ENCODE peak calls at places on chromosome 17, in ten cellular contexts. One of them, this sample, is unnamed. For H3K4me1, the result is how much of the 10 kb centered on the place peaks cover.

GRCh38 chr17:67779098-67779672 is 46.1 kb upstream of the BPTF start:
- DNase-seq in BE2C: peak
- DNase-seq in prostate gland: peak
- DNase-seq in heart right ventricle: peak
- DNase-seq in kidney: no peak
- DNase-seq in neural progenitor cell: peak
- DNase-seq in H1: peak
- DNase-seq in IMR-90: peak
- DNase-seq in mucosa of descending colon: peak
- DNase-seq in lung: peak
- DNase-seq in this sample: no peak

GRCh38 chr17:74566132-74566753 is 1.1 kb downstream of the CD300H start:
- DNase-seq in prostate gland: no peak
- DNase-seq in heart right ventricle: no peak
- DNase-seq in H1: peak
- DNase-seq in kidney: peak
- DNase-seq in lung: no peak
- DNase-seq in neural progenitor cell: peak
- DNase-seq in IMR-90: no peak
- DNase-seq in BE2C: peak
- DNase-seq in mucosa of descending colon: no peak
- DNase-seq in this sample: no peak

GRCh38 chr17:59361916-59362810 is 30.7 kb downstream of the YPEL2 start:
- DNase-seq in kidney: no peak
- DNase-seq in heart right ventricle: no peak
- DNase-seq in IMR-90: peak
- DNase-seq in prostate gland: no peak
- DNase-seq in mucosa of descending colon: no peak
- DNase-seq in neural progenitor cell: no peak
- DNase-seq in H1: no peak
- DNase-seq in BE2C: no peak
- DNase-seq in lung: no peak
- DNase-seq in this sample: no peak

GRCh38 chr17:70519300-70519699 is 350.0 kb downstream of the KCNJ2 start:
- DNase-seq in lung: no peak
- DNase-seq in kidney: no peak
- DNase-seq in heart right ventricle: no peak
- DNase-seq in IMR-90: no peak
- DNase-seq in H1: no peak
- DNase-seq in prostate gland: no peak
- DNase-seq in neural progenitor cell: no peak
- DNase-seq in BE2C: no peak
- DNase-seq in mucosa of descending colon: no peak
- DNase-seq in this sample: no peak

GRCh38 chr17:56656961-56657360 is 63.5 kb downstream of the NOG start:
- DNase-seq in mucosa of descending colon: no peak
- DNase-seq in BE2C: no peak
- DNase-seq in neural progenitor cell: no peak
- DNase-seq in prostate gland: no peak
- DNase-seq in H1: no peak
- DNase-seq in lung: no peak
- DNase-seq in IMR-90: no peak
- DNase-seq in kidney: no peak
- DNase-seq in heart right ventricle: no peak
- DNase-seq in this sample: no peak

GRCh38 chr17:66542183-66542966 is 240.0 kb downstream of the PRKCA start:
- DNase-seq in neural progenitor cell: no peak
- DNase-seq in IMR-90: peak
- DNase-seq in heart right ventricle: no peak
- DNase-seq in mucosa of descending colon: no peak
- DNase-seq in lung: no peak
- DNase-seq in prostate gland: no peak
- DNase-seq in H1: no peak
- DNase-seq in kidney: no peak
- DNase-seq in BE2C: no peak
- DNase-seq in this sample: no peak

GRCh38 chr17:32875904-32876413 is 965 bp downstream of the MYO1D start:
- DNase-seq in kidney: no peak
- DNase-seq in neural progenitor cell: no peak
- DNase-seq in prostate gland: no peak
- DNase-seq in IMR-90: peak
- DNase-seq in mucosa of descending colon: no peak
- DNase-seq in H1: no peak
- DNase-seq in heart right ventricle: no peak
- DNase-seq in BE2C: no peak
- DNase-seq in lung: no peak
- DNase-seq in this sample: no peak

GRCh38 chr17:50258647-50259483 is 15.4 kb upstream of the TMEM92 start:
- DNase-seq in lung: no peak
- DNase-seq in kidney: peak
- DNase-seq in mucosa of descending colon: no peak
- DNase-seq in BE2C: no peak
- DNase-seq in heart right ventricle: no peak
- DNase-seq in neural progenitor cell: no peak
- DNase-seq in prostate gland: no peak
- DNase-seq in H1: no peak
- DNase-seq in IMR-90: peak
- DNase-seq in this sample: peak

GRCh38 chr17:67422887-67423286 is 45.8 kb downstream of the PITPNC1 start:
- DNase-seq in IMR-90: no peak
- DNase-seq in lung: no peak
- DNase-seq in heart right ventricle: no peak
- DNase-seq in H1: no peak
- DNase-seq in BE2C: no peak
- DNase-seq in kidney: no peak
- DNase-seq in mucosa of descending colon: no peak
- DNase-seq in neural progenitor cell: no peak
- DNase-seq in prostate gland: no peak
- DNase-seq in this sample: no peak

GRCh38 chr17:386145-386876 is 33.7 kb upstream of the RPH3AL start:
- DNase-seq in prostate gland: peak
- DNase-seq in lung: peak
- DNase-seq in H1: peak
- DNase-seq in BE2C: peak
- DNase-seq in kidney: peak
- DNase-seq in neural progenitor cell: peak
- DNase-seq in heart right ventricle: peak
- DNase-seq in mucosa of descending colon: peak
- DNase-seq in IMR-90: no peak
- DNase-seq in this sample: peak

GRCh38 chr17:55668581-55668980 is 54.1 kb downstream of the TMEM100 start:
- DNase-seq in IMR-90: no peak
- DNase-seq in BE2C: no peak
- DNase-seq in neural progenitor cell: no peak
- DNase-seq in mucosa of descending colon: no peak
- DNase-seq in prostate gland: no peak
- DNase-seq in H1: no peak
- DNase-seq in kidney: no peak
- DNase-seq in heart right ventricle: no peak
- DNase-seq in lung: no peak
- DNase-seq in this sample: no peak

GRCh38 chr17:63460018-63460417 is 13.9 kb upstream of the CYB561 start:
- DNase-seq in neural progenitor cell: peak
- DNase-seq in H1: no peak
- DNase-seq in kidney: no peak
- DNase-seq in BE2C: no peak
- DNase-seq in prostate gland: no peak
- DNase-seq in mucosa of descending colon: no peak
- DNase-seq in lung: no peak
- DNase-seq in heart right ventricle: no peak
- DNase-seq in IMR-90: no peak
- DNase-seq in this sample: no peak

GRCh38 chr17:50206604-50207293 is 5.3 kb upstream of the COL1A1 start:
- DNase-seq in H1: peak
- DNase-seq in BE2C: peak
- DNase-seq in neural progenitor cell: peak
- DNase-seq in heart right ventricle: no peak
- DNase-seq in lung: no peak
- DNase-seq in IMR-90: peak
- DNase-seq in kidney: peak
- DNase-seq in mucosa of descending colon: no peak
- DNase-seq in prostate gland: no peak
- DNase-seq in this sample: peak

GRCh38 chr17:12402963-12403622 is 262.6 kb upstream of the MYOCD start:
- DNase-seq in H1: no peak
- DNase-seq in prostate gland: no peak
- DNase-seq in heart right ventricle: no peak
- DNase-seq in lung: no peak
- DNase-seq in IMR-90: peak
- DNase-seq in kidney: no peak
- DNase-seq in BE2C: no peak
- DNase-seq in neural progenitor cell: no peak
- DNase-seq in mucosa of descending colon: no peak
- DNase-seq in this sample: no peak

GRCh38 chr17:41415833-41416335 is 8.5 kb downstream of the KRT37 start:
- DNase-seq in H1: no peak
- DNase-seq in IMR-90: peak
- DNase-seq in prostate gland: no peak
- DNase-seq in BE2C: no peak
- DNase-seq in kidney: no peak
- DNase-seq in mucosa of descending colon: no peak
- DNase-seq in heart right ventricle: no peak
- DNase-seq in lung: no peak
- DNase-seq in neural progenitor cell: no peak
- DNase-seq in this sample: no peak

GRCh38 chr17:41416478-41416877 is 7.9 kb downstream of the KRT37 start:
- DNase-seq in kidney: no peak
- DNase-seq in IMR-90: no peak
- DNase-seq in BE2C: no peak
- DNase-seq in neural progenitor cell: no peak
- DNase-seq in lung: no peak
- DNase-seq in mucosa of descending colon: no peak
- DNase-seq in prostate gland: no peak
- DNase-seq in heart right ventricle: no peak
- DNase-seq in H1: no peak
- DNase-seq in this sample: no peak

GRCh38 chr17:41418116-41418860 is 6.1 kb downstream of the KRT37 start:
- DNase-seq in kidney: no peak
- DNase-seq in neural progenitor cell: no peak
- DNase-seq in H1: no peak
- DNase-seq in mucosa of descending colon: no peak
- DNase-seq in heart right ventricle: no peak
- DNase-seq in lung: no peak
- DNase-seq in BE2C: no peak
- DNase-seq in prostate gland: no peak
- DNase-seq in IMR-90: no peak
- DNase-seq in this sample: no peak

GRCh38 chr17:41419712-41420111 is 4.7 kb downstream of the KRT37 start:
- DNase-seq in H1: no peak
- DNase-seq in BE2C: no peak
- DNase-seq in lung: no peak
- DNase-seq in prostate gland: peak
- DNase-seq in kidney: no peak
- DNase-seq in IMR-90: no peak
- DNase-seq in mucosa of descending colon: no peak
- DNase-seq in heart right ventricle: no peak
- DNase-seq in neural progenitor cell: no peak
- DNase-seq in this sample: no peak

GRCh38 chr17:41417576-41418015 is 6.8 kb downstream of the KRT37 start:
- DNase-seq in mucosa of descending colon: no peak
- DNase-seq in neural progenitor cell: peak
- DNase-seq in prostate gland: no peak
- DNase-seq in BE2C: no peak
- DNase-seq in H1: peak
- DNase-seq in IMR-90: peak
- DNase-seq in kidney: no peak
- DNase-seq in heart right ventricle: no peak
- DNase-seq in lung: no peak
- DNase-seq in this sample: no peak
- TF ChIP-seq CTCF in mucosa of descending colon: no peak
- TF ChIP-seq CTCF in neural progenitor cell: peak
- TF ChIP-seq CTCF in prostate gland: no peak
- TF ChIP-seq CTCF in BE2C: peak
- TF ChIP-seq CTCF in H1: peak
- TF ChIP-seq CTCF in IMR-90: peak
- TF ChIP-seq CTCF in kidney: no peak
- TF ChIP-seq CTCF in heart right ventricle: no peak
- TF ChIP-seq CTCF in lung: no peak
- TF ChIP-seq CTCF in this sample: no peak

GRCh38 chr17:17723354-17724261 is 42.4 kb downstream of the RAI1 start:
- DNase-seq in kidney: no peak
- DNase-seq in H1: peak
- DNase-seq in IMR-90: peak
- DNase-seq in prostate gland: peak
- DNase-seq in BE2C: peak
- DNase-seq in heart right ventricle: no peak
- DNase-seq in mucosa of descending colon: no peak
- DNase-seq in neural progenitor cell: peak
- DNase-seq in lung: no peak
- DNase-seq in this sample: no peak
- H3K4me1 ChIP-seq in kidney: under half
- H3K4me1 ChIP-seq in H1: under half
- H3K4me1 ChIP-seq in IMR-90: under half
- H3K4me1 ChIP-seq in prostate gland: under half
- H3K4me1 ChIP-seq in BE2C: under half
- H3K4me1 ChIP-seq in heart right ventricle: half or more
- H3K4me1 ChIP-seq in mucosa of descending colon: under half
- H3K4me1 ChIP-seq in neural progenitor cell: under half
- H3K4me1 ChIP-seq in lung: under half
- H3K4me1 ChIP-seq in this sample: under half

DNA sequence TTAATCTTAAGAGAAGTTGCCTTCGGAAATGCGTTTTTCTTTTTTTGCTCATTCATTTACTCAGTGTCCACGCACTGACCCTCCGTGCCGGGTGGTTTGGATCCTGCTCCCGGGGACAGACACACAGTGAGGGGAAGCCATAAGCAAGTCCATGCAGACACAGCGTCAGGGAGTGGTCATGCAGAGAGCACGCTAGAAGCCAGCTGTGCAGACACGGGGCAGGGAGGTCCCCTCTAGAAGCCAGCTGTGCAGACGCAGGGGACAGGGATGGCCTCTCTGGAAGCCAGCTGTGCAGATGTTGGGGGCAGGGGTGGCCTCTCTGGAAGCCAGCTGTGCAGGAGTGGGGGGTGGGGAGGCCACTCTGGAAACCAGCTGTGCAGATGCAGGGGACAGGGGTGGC is 4.8 kb downstream of the GAA start:
- DNase-seq in kidney: peak
- DNase-seq in mucosa of descending colon: peak
- DNase-seq in neural progenitor cell: no peak
- DNase-seq in H1: no peak
- DNase-seq in prostate gland: no peak
- DNase-seq in BE2C: no peak
- DNase-seq in lung: no peak
- DNase-seq in IMR-90: no peak
- DNase-seq in heart right ventricle: no peak
- DNase-seq in this sample: no peak
- H3K4me3 ChIP-seq in kidney: no peak
- H3K4me3 ChIP-seq in mucosa of descending colon: no peak
- H3K4me3 ChIP-seq in neural progenitor cell: no peak
- H3K4me3 ChIP-seq in H1: no peak
- H3K4me3 ChIP-seq in prostate gland: no peak
- H3K4me3 ChIP-seq in BE2C: no peak
- H3K4me3 ChIP-seq in lung: no peak
- H3K4me3 ChIP-seq in IMR-90: no peak
- H3K4me3 ChIP-seq in heart right ventricle: no peak
- H3K4me3 ChIP-seq in this sample: no peak

GRCh38 chr17:39904990-39905288 is 13.5 kb downstream of the GSDMB start:
- DNase-seq in lung: no peak
- DNase-seq in neural progenitor cell: no peak
- DNase-seq in IMR-90: no peak
- DNase-seq in BE2C: no peak
- DNase-seq in H1: no peak
- DNase-seq in heart right ventricle: no peak
- DNase-seq in prostate gland: no peak
- DNase-seq in kidney: no peak
- DNase-seq in mucosa of descending colon: no peak
- DNase-seq in this sample: no peak
- TF ChIP-seq CTCF in lung: no peak
- TF ChIP-seq CTCF in neural progenitor cell: no peak
- TF ChIP-seq CTCF in IMR-90: no peak
- TF ChIP-seq CTCF in BE2C: no peak
- TF ChIP-seq CTCF in H1: no peak
- TF ChIP-seq CTCF in heart right ventricle: no peak
- TF ChIP-seq CTCF in prostate gland: no peak
- TF ChIP-seq CTCF in kidney: no peak
- TF ChIP-seq CTCF in mucosa of descending colon: no peak
- TF ChIP-seq CTCF in this sample: no peak

This sample was measured in ascending aorta.